ENCODE peak calls at places on chromosomes 11 and 22, in seven cellular contexts. Y, X, J, I, R, H and Z are unnamed samples. For H3K27me3, the result is how much of the 10 kb centered on the place peaks cover.

GRCh38 chr11:44036811-44037657 is 10.7 kb upstream of the ACCSL start:
- DNase-seq in Y (no peak), H (no peak), J (peak), R (peak), I (peak), X (peak), Z (peak)

GRCh38 chr11:209275-210121 is 2.0 kb downstream of the RIC8A start:
- DNase-seq in X (no peak), R (no peak), Y (no peak), H (no peak), I (no peak), J (no peak), Z (no peak)

GRCh38 chr11:17713851-17714250 is 5.5 kb upstream of the MYOD1 start:
- DNase-seq in H (no peak), X (no peak), J (no peak), R (no peak), I (no peak), Y (no peak), Z (no peak)

GRCh38 chr11:62953811-62954210 is 31.0 kb downstream of the SLC22A6 start:
- DNase-seq in R (no peak), I (no peak), H (no peak), X (no peak), J (no peak), Y (no peak), Z (no peak)

GRCh38 chr22:17095538-17095937 is 10.7 kb downstream of the IL17RA start:
- DNase-seq in H (no peak), J (no peak), R (no peak), X (no peak), I (peak), Y (no peak), Z (peak)

GRCh38 chr22:32785636-32786418 is 15.7 kb upstream of the TIMP3 start:
- DNase-seq in J (no peak), X (no peak), Y (no peak), R (no peak), I (no peak), H (no peak), Z (no peak)

GRCh38 chr11:93689166-93689734 is 27.8 kb downstream of the CEP295 start:
- DNase-seq in R (no peak), I (no peak), H (no peak), Y (no peak), J (no peak), X (no peak), Z (no peak)

GRCh38 chr11:74462009-74462408 is 5.3 kb downstream of the KCNE3 start:
- DNase-seq in X (peak), I (no peak), H (no peak), J (peak), R (no peak), Y (no peak), Z (peak)

GRCh38 chr11:44658451-44658850 is 68.3 kb upstream of the TSPAN18 start:
- DNase-seq in X (no peak), J (no peak), Y (no peak), H (no peak), R (no peak), I (peak), Z (peak)

GRCh38 chr11:16359369-16359768 is 3.0 kb upstream of the SOX6 start:
- DNase-seq in X (no peak), Y (no peak), I (no peak), H (no peak), R (no peak), J (no peak), Z (no peak)

GRCh38 chr11:13956988-13957387 is 5.5 kb upstream of the SPON1 start:
- DNase-seq in X (no peak), H (no peak), I (no peak), R (no peak), Y (no peak), J (no peak), Z (no peak)

GRCh38 chr11:75468534-75469340 is 35.7 kb upstream of the KLHL35 start:
- DNase-seq in J (peak), X (peak), H (no peak), I (peak), R (peak), Y (no peak), Z (peak)

GRCh38 chr11:119363081-119363861 is 16.8 kb upstream of the MFRP start:
- DNase-seq in H (no peak), X (no peak), R (no peak), Y (no peak), J (no peak), I (no peak), Z (no peak)

GRCh38 chr11:130146797-130147196 is 12.8 kb upstream of the ST14 start:
- DNase-seq in X (no peak), R (no peak), H (no peak), Y (no peak), J (no peak), I (no peak), Z (no peak)

GRCh38 chr11:2769779-2770555 is 70.2 kb upstream of the KCNQ1OT1 start:
- DNase-seq in R (no peak), H (no peak), I (no peak), Y (no peak), X (no peak), J (no peak), Z (peak)

GRCh38 chr11:6481924-6482275 is 599 bp downstream of the TIMM10B start:
- DNase-seq in I (no peak), H (no peak), J (no peak), X (no peak), R (no peak), Y (no peak), Z (no peak)

GRCh38 chr11:73325036-73325981 is 17.2 kb downstream of the ARHGEF17 start:
- DNase-seq in J (peak), X (peak), R (no peak), H (no peak), Y (no peak), I (peak), Z (no peak)

GRCh38 chr22:49367016-49367697 is 460.5 kb downstream of the BRD1 start:
- DNase-seq in X (no peak), H (no peak), J (no peak), I (no peak), R (no peak), Y (no peak), Z (no peak)

GRCh38 chr11:92050305-92050704 is 174.3 kb upstream of the FAT3 start:
- DNase-seq in R (no peak), I (no peak), X (no peak), H (no peak), Y (no peak), J (no peak), Z (no peak)

GRCh38 chr11:130947481-130947880 is 31.2 kb upstream of the SNX19 start:
- DNase-seq in I (no peak), J (no peak), Y (no peak), X (no peak), R (no peak), H (no peak), Z (no peak)

GRCh38 chr11:121460941-121461514 is 8.3 kb upstream of the SORL1-AS1 start:
- DNase-seq in I (no peak), J (no peak), X (no peak), Y (no peak), H (no peak), R (no peak), Z (no peak)

DNA sequence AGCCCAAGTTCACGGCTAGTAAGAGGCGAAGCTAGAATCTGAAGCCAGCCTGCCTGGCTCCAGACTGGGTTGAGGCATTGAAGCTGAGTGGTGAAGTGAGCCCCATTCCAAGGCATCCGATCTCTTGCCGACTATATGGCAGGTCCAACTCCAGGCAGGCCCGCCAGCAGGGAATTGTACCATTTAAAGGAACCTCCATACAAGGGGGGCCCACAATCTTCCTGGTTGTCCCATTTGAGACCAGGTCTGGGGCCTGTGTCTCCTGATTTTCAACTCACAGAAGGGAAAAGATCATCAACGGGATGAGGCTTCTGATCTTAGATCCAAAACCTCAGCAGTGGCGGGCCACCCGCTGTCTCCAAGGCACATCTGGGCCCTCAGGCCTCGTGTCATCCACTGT is 4.1 kb downstream of the SCN2B start:
- DNase-seq in H (no peak), X (no peak), Y (no peak), J (no peak), I (no peak), R (no peak), Z (no peak)
- H3K27me3 ChIP-seq in H (under half), X (under half), Y (under half), J (under half), I (under half), R (under half), Z (under half)

GRCh38 chr11:47242596-47243192 is 5.9 kb downstream of the ACP2 start:
- DNase-seq in X (no peak), I (peak), R (no peak), H (no peak), Y (no peak), J (no peak), Z (no peak)
- H3K27me3 ChIP-seq in X (under half), I (under half), R (under half), H (under half), Y (under half), J (under half), Z (under half)

GRCh38 chr11:134223836-134224709 is at the start of the genes NCAPD3 and VPS26B:
- DNase-seq in Y (peak), H (peak), X (peak), R (peak), I (peak), J (peak), Z (peak)

GRCh38 chr11:134229131-134229790 is 4.8 kb downstream of the VPS26B start:
- DNase-seq in I (no peak), J (no peak), H (no peak), Y (no peak), R (no peak), X (no peak), Z (no peak)

GRCh38 chr11:134224710-134225662 is 515 bp downstream of the VPS26B start:
- DNase-seq in R (no peak), H (no peak), Y (no peak), I (peak), X (peak), J (peak), Z (peak)

GRCh38 chr11:134228625-134229024 is 4.2 kb downstream of the VPS26B start:
- DNase-seq in X (no peak), I (no peak), J (no peak), R (no peak), H (no peak), Y (peak), Z (peak)

GRCh38 chr11:134226806-134227325 is 2.4 kb downstream of the VPS26B start:
- DNase-seq in X (no peak), R (no peak), I (no peak), H (no peak), J (no peak), Y (no peak), Z (no peak)
- H3K27me3 ChIP-seq in X (under half), R (under half), I (under half), H (under half), J (under half), Y (under half), Z (under half)

DNA sequence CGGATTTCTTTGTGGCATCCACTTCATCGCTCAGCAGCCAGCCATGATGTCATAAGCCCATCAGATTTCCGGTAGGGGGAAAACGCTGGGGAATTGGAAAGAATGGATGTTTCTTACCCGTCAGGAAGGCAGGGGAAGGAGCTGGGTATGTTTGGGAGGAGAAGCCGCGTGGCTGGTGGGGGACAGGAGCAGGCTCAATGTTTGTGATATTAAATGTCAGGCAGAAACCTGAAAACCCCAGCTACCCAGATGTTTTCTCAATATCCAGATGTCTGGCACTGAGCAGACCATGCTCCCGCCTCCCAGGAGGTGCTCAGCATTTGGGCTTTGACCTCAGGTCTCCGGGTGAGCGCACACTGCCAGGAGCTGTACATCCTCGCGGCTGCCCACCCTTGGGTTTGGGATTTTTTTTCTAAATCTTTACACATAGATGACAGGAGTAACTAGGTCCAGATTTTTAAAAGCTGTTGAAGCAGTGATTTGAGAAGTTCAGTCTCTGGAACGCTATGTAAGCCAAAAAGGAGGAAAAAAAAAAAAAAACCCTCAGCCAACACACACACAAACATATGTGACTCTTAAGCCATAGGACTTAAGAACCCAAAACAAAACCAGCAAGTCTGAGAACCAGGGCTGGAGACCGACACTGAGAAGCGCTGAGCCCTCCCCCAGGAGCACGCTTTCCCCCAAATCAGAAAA is 67.4 kb downstream of the NFAM1 start:
- DNase-seq in I (peak), X (peak), Y (no peak), R (no peak), H (no peak), J (no peak), Z (no peak)
- H3K27me3 ChIP-seq in I (under half), X (under half), Y (under half), R (half or more), H (under half), J (under half), Z (under half)

GRCh38 chr11:33857924-33858323 is 34.0 kb downstream of the LMO2 start:
- DNase-seq in J (peak), H (peak), X (peak), Y (peak), R (peak), I (peak), Z (peak)
- H3K27me3 ChIP-seq in J (under half), H (under half), X (under half), Y (under half), R (half or more), I (half or more), Z (under half)

DNA sequence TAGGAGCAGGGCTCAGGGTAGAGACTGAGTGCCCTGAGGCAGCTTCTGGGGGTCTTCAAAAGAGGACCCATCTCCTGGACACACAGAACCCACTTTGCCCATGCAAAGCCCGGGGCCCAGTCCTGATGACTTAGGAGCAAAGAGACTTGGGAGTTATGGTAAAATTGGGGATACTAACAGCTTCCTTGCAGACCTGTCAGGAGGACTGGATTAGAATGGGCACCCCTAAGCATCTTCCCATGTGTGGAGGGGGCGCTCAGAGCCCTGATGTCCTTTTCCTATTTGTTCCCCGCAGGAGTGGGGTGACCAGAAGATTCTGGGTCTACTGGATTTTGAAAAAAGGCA is 100.0 kb downstream of the WNT7B start:
- DNase-seq in H (no peak), X (no peak), Y (no peak), I (no peak), J (no peak), R (no peak), Z (no peak)
- H3K27me3 ChIP-seq in H (under half), X (under half), Y (under half), I (under half), J (under half), R (under half), Z (under half)

DNA sequence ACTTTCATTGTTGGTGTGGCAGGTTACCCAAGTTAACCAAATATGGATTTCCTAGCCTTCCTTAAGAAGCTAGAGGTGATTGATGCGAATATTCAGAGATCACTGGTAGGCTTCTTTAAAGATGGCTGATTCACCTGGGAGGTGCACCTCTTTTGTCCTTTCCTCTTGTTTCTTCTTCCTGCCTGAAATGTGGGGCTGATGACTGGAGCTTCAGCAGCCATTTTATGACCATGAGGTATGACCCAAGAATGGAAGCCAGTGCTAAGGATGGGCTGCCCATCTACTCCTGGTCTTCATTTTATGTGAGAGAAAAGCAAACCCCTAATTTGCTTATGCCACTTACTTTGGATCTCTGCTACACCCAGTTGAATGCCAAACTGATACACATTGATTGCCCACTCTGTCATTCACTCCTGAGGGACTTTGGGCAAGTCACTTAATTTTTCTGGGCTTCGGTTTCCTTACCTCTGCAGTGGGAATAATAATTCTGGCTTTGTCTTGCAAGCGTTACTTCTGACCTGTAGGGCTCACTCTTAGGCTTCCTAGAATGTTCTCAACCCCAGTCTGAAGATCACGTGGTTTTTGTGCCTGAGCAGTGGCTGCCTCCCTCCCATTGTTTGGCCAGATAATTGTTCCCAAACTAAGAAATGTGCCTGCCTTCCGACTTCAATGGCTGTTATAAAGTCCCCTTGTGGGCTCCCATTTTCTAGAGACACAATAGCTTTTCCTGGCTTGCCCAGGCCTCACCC is 243.0 kb downstream of the ST3GAL4 start:
- DNase-seq in H (no peak), X (no peak), Y (no peak), I (no peak), R (no peak), J (no peak), Z (no peak)
- H3K27me3 ChIP-seq in H (under half), X (under half), Y (under half), I (under half), R (under half), J (under half), Z (under half)